ENCODE peak calls at places on chromosomes 3 and 15, in nine cellular contexts. X is OCI-LY7, H is GM23338, P is adrenal gland, F is body of pancreas, D is HCT116, O is neuronal stem cell, V is heart right ventricle, Q is tibial nerve. R is an unnamed sample.
A peak's percentile ranks its signal among the peaks of the same experiment; 100 is the strongest.

GRCh38 chr3:70631716-70632307 is 319.4 kb upstream of the MDFIC2 start:
- DNase-seq in X (no peak), H (peak; percentile 75), P (no peak), F (no peak), D (no peak), O (no peak), V (no peak), Q (no peak), R (no peak)

GRCh38 chr3:197168606-197169005 is 129.8 kb downstream of the DLG1 start:
- DNase-seq in X (peak; percentile 11), H (peak; percentile 55), P (no peak), F (no peak), D (no peak), O (no peak), V (no peak), Q (no peak), R (no peak)

GRCh38 chr3:41794748-41795589 is 166.9 kb downstream of the ULK4 start:
- DNase-seq in X (no peak), H (peak; percentile 56), P (no peak), F (no peak), D (no peak), O (no peak), V (no peak), Q (no peak), R (no peak)

GRCh38 chr15:27725733-27726132 is 373.4 kb downstream of the OCA2 start:
- DNase-seq in X (no peak), H (no peak), P (no peak), F (no peak), D (no peak), O (no peak), V (no peak), Q (no peak), R (no peak)

GRCh38 chr15:43250785-43251184 is 15.9 kb downstream of the TGM5 start:
- DNase-seq in X (no peak), H (no peak), P (no peak), F (no peak), D (no peak), O (no peak), V (no peak), Q (no peak), R (peak; percentile 83)

GRCh38 chr15:38683382-38684242 is 119.0 kb upstream of the RASGRP1 start:
- DNase-seq in X (peak; percentile 85), H (peak; percentile 67), P (peak; percentile 67), F (peak; percentile 68), D (peak; percentile 27), O (peak; percentile 32), V (peak; percentile 18), Q (no peak), R (no peak)

GRCh38 chr3:119195911-119196310 is 22.5 kb downstream of the UPK1B start:
- DNase-seq in X (no peak), H (peak; percentile 9), P (no peak), F (no peak), D (no peak), O (no peak), V (no peak), Q (no peak), R (no peak)

GRCh38 chr3:41893977-41894376 is 67.9 kb downstream of the ULK4 start:
- DNase-seq in X (peak; percentile 38), H (peak; percentile 51), P (peak; percentile 41), F (peak; percentile 11), D (peak; percentile 51), O (no peak), V (no peak), Q (no peak), R (peak; percentile 42)

GRCh38 chr3:18725668-18726407 is 300.7 kb upstream of the SATB1 start:
- DNase-seq in X (no peak), H (no peak), P (no peak), F (no peak), D (no peak), O (no peak), V (no peak), Q (no peak), R (no peak)

GRCh38 chr3:38152660-38153059 is 12.7 kb upstream of the OXSR1 start:
- DNase-seq in X (no peak), H (no peak), P (no peak), F (no peak), D (no peak), O (no peak), V (no peak), Q (no peak), R (no peak)

GRCh38 chr15:71463156-71463555 is 347.2 kb upstream of the NR2E3 start:
- DNase-seq in X (no peak), H (no peak), P (no peak), F (no peak), D (no peak), O (no peak), V (no peak), Q (no peak), R (no peak)

GRCh38 chr3:6867269-6867668 is 6.4 kb downstream of the GRM7 start:
- DNase-seq in X (no peak), H (no peak), P (no peak), F (no peak), D (no peak), O (no peak), V (no peak), Q (no peak), R (no peak)

GRCh38 chr3:188950006-188950405 is 221.8 kb upstream of the TPRG1 start:
- DNase-seq in X (no peak), H (no peak), P (no peak), F (no peak), D (no peak), O (no peak), V (no peak), Q (no peak), R (no peak)

GRCh38 chr3:149151843-149152242 is 22.4 kb downstream of the HPS3 start:
- DNase-seq in X (no peak), H (no peak), P (peak; percentile 35), F (no peak), D (no peak), O (no peak), V (no peak), Q (no peak), R (no peak)

GRCh38 chr3:161149529-161149928 is 44.4 kb upstream of the B3GALNT1 start:
- DNase-seq in X (no peak), H (no peak), P (no peak), F (no peak), D (no peak), O (no peak), V (no peak), Q (no peak), R (no peak)

GRCh38 chr3:107897471-107898180 is 193.2 kb downstream of the CD47 start:
- DNase-seq in X (no peak), H (no peak), P (no peak), F (no peak), D (no peak), O (no peak), V (no peak), Q (no peak), R (no peak)

GRCh38 chr15:90259524-90259923 is 5.9 kb upstream of the NGRN start:
- DNase-seq in X (no peak), H (no peak), P (no peak), F (no peak), D (no peak), O (no peak), V (no peak), Q (no peak), R (no peak)

GRCh38 chr3:46923559-46924350 is 46.2 kb downstream of the PTH1R start:
- DNase-seq in X (peak; percentile 79), H (peak; percentile 82), P (peak; percentile 58), F (peak; percentile 51), D (no peak), O (peak; percentile 24), V (no peak), Q (no peak), R (no peak)

GRCh38 chr15:50783895-50784294 is 18.4 kb upstream of the SPPL2A start:
- DNase-seq in X (no peak), H (no peak), P (no peak), F (no peak), D (no peak), O (no peak), V (no peak), Q (no peak), R (no peak)
- H3K4me1 ChIP-seq in X (no peaks in the 10 kb centered on the region), H (no peaks in the 10 kb centered on the region), P (no peaks in the 10 kb centered on the region), F (peaks cover 11% of the 10 kb centered on the region), D (peaks cover 7% of the 10 kb centered on the region), O (no peaks in the 10 kb centered on the region), V (peaks cover 13% of the 10 kb centered on the region), Q (no peaks in the 10 kb centered on the region), R (no peaks in the 10 kb centered on the region)

GRCh38 chr3:33426068-33426467 is 14.1 kb downstream of the UBP1 start:
- DNase-seq in X (no peak), H (peak; percentile 89), P (no peak), F (no peak), D (no peak), O (no peak), V (no peak), Q (no peak), R (no peak)

GRCh38 chr3:33428812-33429211 is 11.4 kb downstream of the UBP1 start:
- DNase-seq in X (no peak), H (peak; percentile 25), P (no peak), F (no peak), D (no peak), O (no peak), V (no peak), Q (no peak), R (no peak)

GRCh38 chr3:33424606-33425453 is 15.4 kb downstream of the UBP1 start:
- DNase-seq in X (no peak), H (no peak), P (no peak), F (no peak), D (no peak), O (no peak), V (no peak), Q (no peak), R (no peak)

GRCh38 chr3:33426630-33427341 is 13.4 kb downstream of the UBP1 start:
- DNase-seq in X (no peak), H (no peak), P (no peak), F (no peak), D (no peak), O (no peak), V (no peak), Q (no peak), R (peak; percentile 85)

DNA sequence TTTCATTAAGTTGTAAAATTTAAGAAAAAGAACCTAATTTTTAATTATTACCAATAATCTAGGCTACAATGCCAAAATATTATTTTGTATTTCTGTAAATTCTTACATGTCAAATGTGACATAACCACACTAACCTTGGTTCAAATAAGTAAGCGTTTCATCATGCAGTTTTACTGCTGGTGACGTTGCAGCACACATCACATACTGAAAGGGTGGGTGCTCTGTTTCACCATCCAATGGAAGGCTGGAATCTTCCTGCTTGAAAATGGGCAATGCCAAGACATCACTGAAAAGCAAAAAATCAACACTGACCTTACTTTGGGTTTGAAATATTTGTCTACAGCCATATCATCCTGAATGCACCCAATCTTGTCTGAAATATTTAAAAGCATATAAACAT is 14.7 kb downstream of the UBP1 start:
- DNase-seq in X (no peak), H (no peak), P (no peak), F (no peak), D (no peak), O (no peak), V (no peak), Q (no peak), R (no peak)
- H3K4me1 ChIP-seq in X (peaks cover 12% of the 10 kb centered on the region), H (peaks cover 53% of the 10 kb centered on the region), P (peaks cover 27% of the 10 kb centered on the region), F (peaks cover 19% of the 10 kb centered on the region), D (peaks cover 20% of the 10 kb centered on the region), O (peaks cover 3% of the 10 kb centered on the region), V (peaks cover 56% of the 10 kb centered on the region), Q (peaks cover 14% of the 10 kb centered on the region), R (peaks cover 18% of the 10 kb centered on the region)

GRCh38 chr3:58073315-58074125 is 65.3 kb downstream of the FLNB start:
- DNase-seq in X (peak; percentile 20), H (no peak), P (no peak), F (no peak), D (no peak), O (no peak), V (no peak), Q (no peak), R (no peak)
- H3K4me1 ChIP-seq in X (peaks cover 19% of the 10 kb centered on the region), H (peaks cover 8% of the 10 kb centered on the region), P (peaks cover 13% of the 10 kb centered on the region), F (peaks cover 30% of the 10 kb centered on the region), D (no peaks in the 10 kb centered on the region), O (no peaks in the 10 kb centered on the region), V (peaks cover 44% of the 10 kb centered on the region), Q (peaks cover 7% of the 10 kb centered on the region), R (no peaks in the 10 kb centered on the region)

GRCh38 chr15:40906101-40906946 is 12.1 kb downstream of the VPS18 start:
- DNase-seq in X (peak; percentile 91), H (peak; percentile 91), P (peak; percentile 95), F (peak; percentile 95), D (peak; percentile 90), O (no peak), V (peak; percentile 90), Q (peak; percentile 62), R (peak; percentile 70)
- H3K4me1 ChIP-seq in X (peaks cover 69% of the 10 kb centered on the region), H (peaks cover 24% of the 10 kb centered on the region), P (peaks cover 52% of the 10 kb centered on the region), F (peaks cover 36% of the 10 kb centered on the region), D (peaks cover 32% of the 10 kb centered on the region), O (peaks cover 21% of the 10 kb centered on the region), V (peaks cover 66% of the 10 kb centered on the region), Q (peaks cover 30% of the 10 kb centered on the region), R (peaks cover 7% of the 10 kb centered on the region)